ENCODE peak calls at places on chromosomes 2 and 18, in five cellular contexts. I is fibroblast of the aortic adventitia, U is PC-9, D is body of pancreas, R is AG10803. Z is an unnamed sample.

GRCh38 chr2:224284134-224284946 is 117.6 kb downstream of the FAM124B start:
- DNase-seq in D (peak), U (peak), R (peak), I (peak), Z (no peak)

GRCh38 chr2:15677141-15677911 is 85.7 kb downstream of the DDX1 start:
- DNase-seq in D (no peak), U (no peak), R (no peak), I (no peak), Z (no peak)

GRCh38 chr2:131092409-131093065 is 723 bp downstream of the FAM168B start:
- DNase-seq in I (no peak), D (no peak), R (no peak), U (peak), Z (no peak)

GRCh38 chr2:216405588-216405987 is 6.7 kb upstream of the SMARCAL1 start:
- DNase-seq in U (no peak), D (no peak), I (no peak), R (no peak), Z (no peak)

GRCh38 chr2:46082531-46083485 is 214.4 kb upstream of the EPAS1 start:
- DNase-seq in U (no peak), R (peak), I (peak), D (no peak), Z (peak)

GRCh38 chr2:217291259-217291658 is 431.4 kb upstream of the TNP1 start:
- DNase-seq in U (peak), R (no peak), D (no peak), I (no peak), Z (no peak)

GRCh38 chr2:207885010-207885409 is 115.3 kb upstream of the FZD5 start:
- DNase-seq in U (no peak), I (no peak), D (no peak), R (no peak), Z (no peak)

GRCh38 chr2:234611209-234611608 is 114.3 kb upstream of the ARL4C start:
- DNase-seq in I (no peak), U (no peak), R (no peak), D (no peak), Z (no peak)

GRCh38 chr2:122748552-122749011 is 993.1 kb downstream of the TSN start:
- DNase-seq in R (peak), I (no peak), U (peak), D (no peak), Z (peak)

GRCh38 chr2:75021672-75022071 is 63.2 kb downstream of the POLE4 start:
- DNase-seq in R (peak), I (peak), D (no peak), U (no peak), Z (peak)

GRCh38 chr2:156192468-156192867 is 140.1 kb downstream of the NR4A2 start:
- DNase-seq in D (no peak), U (no peak), R (no peak), I (peak), Z (no peak)
- TF ChIP-seq CTCF in D (peak), U (peak), R (peak), I (no peak), Z (no peak)

GRCh38 chr2:173282795-173283545 is 71.7 kb upstream of the CDCA7 start:
- DNase-seq in I (no peak), U (no peak), R (no peak), D (no peak), Z (no peak)

GRCh38 chr2:173280853-173281252 is 73.8 kb upstream of the CDCA7 start:
- DNase-seq in R (no peak), D (no peak), U (no peak), I (no peak), Z (no peak)

GRCh38 chr2:173279528-173279868 is 75.2 kb upstream of the CDCA7 start:
- DNase-seq in I (no peak), U (no peak), R (no peak), D (no peak), Z (no peak)

DNA sequence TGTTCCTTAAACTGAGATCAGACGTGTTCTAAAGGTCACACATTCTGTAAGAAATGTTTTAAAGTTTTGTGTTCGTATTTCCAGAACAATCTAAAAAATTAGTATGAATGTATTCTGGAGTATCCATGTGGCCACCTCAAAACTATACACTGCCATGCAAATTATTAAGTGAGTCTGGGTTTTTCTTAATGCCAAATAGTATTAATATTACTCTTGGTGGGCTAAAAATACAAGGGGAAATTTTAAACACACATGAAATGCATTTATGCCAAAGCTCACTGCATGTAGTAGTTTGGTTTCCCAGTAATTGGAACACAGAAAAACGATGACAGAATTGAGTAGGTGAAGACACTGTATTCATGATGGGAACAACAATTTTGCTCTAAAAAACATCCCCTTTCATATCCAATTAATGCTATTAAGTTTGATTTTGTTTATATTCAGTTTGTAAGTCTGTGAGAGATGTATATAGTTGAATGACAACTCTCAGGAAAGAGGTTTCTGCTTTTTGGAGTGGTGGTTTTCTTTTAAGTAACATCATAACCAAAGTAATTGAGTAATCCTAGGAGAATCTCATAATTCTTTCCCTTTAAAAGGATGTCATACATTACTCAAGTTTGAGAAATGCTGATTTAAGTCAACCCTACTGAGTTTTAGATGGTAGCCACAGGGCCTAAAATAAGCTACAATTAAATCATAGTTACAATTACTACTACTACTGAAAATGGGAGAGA is 75.7 kb upstream of the CDCA7 start:
- DNase-seq in U (no peak), R (no peak), I (no peak), D (no peak), Z (no peak)
- H3K4me3 ChIP-seq in U (no peak), R (no peak), I (no peak), D (no peak), Z (no peak)

GRCh38 chr18:46573156-46573555 is 83.9 kb downstream of the LOXHD1 start:
- DNase-seq in I (no peak), U (no peak), R (no peak), D (no peak), Z (no peak)
- TF ChIP-seq CTCF in I (no peak), U (no peak), R (no peak), D (no peak), Z (no peak)

DNA sequence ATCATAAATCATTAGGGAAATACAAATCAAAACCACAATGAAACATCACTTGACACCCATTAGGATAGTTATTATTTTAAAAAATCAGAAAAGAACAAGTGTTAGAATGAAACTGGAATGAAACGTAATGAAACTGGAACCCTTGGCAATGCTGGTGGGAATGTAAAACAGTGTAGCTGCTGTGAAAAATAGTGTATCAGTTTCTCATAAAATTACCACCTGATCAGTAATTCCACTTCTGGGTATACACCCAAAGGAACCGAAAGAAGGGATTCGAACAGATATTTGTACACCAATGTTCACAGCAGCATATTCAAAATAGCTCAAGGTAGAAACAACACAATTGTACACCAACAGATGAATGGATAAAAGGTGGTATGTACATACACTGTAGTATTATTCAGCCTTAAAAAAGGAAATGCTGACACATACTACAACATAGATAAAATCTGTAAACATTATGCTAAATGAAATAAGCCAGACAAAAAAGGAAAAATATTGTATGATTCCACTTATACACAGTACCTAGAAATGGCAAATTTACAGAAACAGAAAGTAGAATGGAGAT is 27.0 kb downstream of the ROCK1 start:
- DNase-seq in U (no peak), I (no peak), R (no peak), D (no peak), Z (no peak)
- H3K4me3 ChIP-seq in U (no peak), I (no peak), R (no peak), D (no peak), Z (no peak)

GRCh38 chr2:96739633-96740428 is at the start of gene LMAN2L:
- DNase-seq in U (peak), I (peak), R (peak), D (peak), Z (peak)
- TF ChIP-seq CTCF in U (no peak), I (no peak), R (no peak), D (peak), Z (no peak)

GRCh38 chr2:200585340-200585729 is 479 bp upstream of the AOX1 start:
- DNase-seq in R (no peak), I (no peak), D (no peak), U (no peak), Z (no peak)

GRCh38 chr2:200588076-200588678 is 2.4 kb downstream of the AOX1 start:
- DNase-seq in D (peak), I (no peak), R (no peak), U (no peak), Z (no peak)

GRCh38 chr2:200585730-200586643 is at the start of gene AOX1:
- DNase-seq in R (peak), U (no peak), I (peak), D (peak), Z (no peak)

GRCh38 chr2:200586644-200586975 is 796 bp downstream of the AOX1 start:
- DNase-seq in I (no peak), D (no peak), U (no peak), R (no peak), Z (no peak)

DNA sequence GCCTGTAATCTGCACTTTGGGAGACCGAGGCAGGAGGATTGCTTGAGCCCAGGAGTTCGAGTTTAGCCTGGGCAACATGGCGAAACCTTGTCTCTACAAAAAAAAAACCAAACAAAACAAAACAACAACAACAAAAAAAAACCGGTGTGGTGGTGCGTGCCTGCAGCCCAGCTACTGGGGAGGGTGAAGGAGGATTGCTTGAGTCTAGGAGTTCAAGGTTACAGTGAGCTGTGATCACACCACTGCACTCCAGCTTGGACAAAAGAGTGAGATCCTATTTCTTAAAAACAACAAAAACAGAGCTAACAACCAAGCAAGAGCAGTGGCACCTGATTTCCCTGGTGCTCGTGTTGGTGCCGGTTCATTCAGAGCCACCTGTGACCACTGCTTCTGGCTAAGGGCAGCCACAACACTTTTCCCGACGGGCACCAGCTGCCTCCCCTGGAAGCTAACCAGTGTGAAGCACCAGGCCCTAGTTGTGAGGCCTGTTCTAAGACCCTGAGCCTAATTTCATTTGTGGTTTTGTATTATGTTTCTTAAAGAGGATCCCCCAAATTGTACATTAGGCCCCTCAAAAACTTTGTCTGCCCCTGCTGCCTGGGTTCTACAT is 1.3 kb downstream of the AOX1 start:
- DNase-seq in D (peak), I (no peak), U (no peak), R (no peak), Z (no peak)
- H3K4me3 ChIP-seq in D (peak), I (no peak), U (no peak), R (peak), Z (no peak)

GRCh38 chr2:158378926-158379325 is 77.6 kb downstream of the CCDC148 start:
- DNase-seq in I (no peak), U (no peak), D (no peak), R (peak), Z (no peak)

GRCh38 chr2:158380786-158381185 is 75.8 kb downstream of the CCDC148 start:
- DNase-seq in U (no peak), D (no peak), I (peak), R (peak), Z (no peak)

GRCh38 chr2:158385646-158386045 is 70.9 kb downstream of the CCDC148 start:
- DNase-seq in I (no peak), R (no peak), D (no peak), U (no peak), Z (no peak)

GRCh38 chr2:158381978-158382377 is 74.6 kb downstream of the CCDC148 start:
- DNase-seq in I (no peak), U (no peak), D (no peak), R (no peak), Z (no peak)

GRCh38 chr2:158381205-158381604 is 75.3 kb downstream of the CCDC148 start:
- DNase-seq in U (no peak), D (no peak), I (no peak), R (no peak), Z (no peak)
- TF ChIP-seq CTCF in U (no peak), D (no peak), I (peak), R (no peak), Z (no peak)

GRCh38 chr2:196365132-196365531 is 193.8 kb upstream of the STK17B start:
- DNase-seq in I (no peak), D (no peak), R (no peak), U (no peak), Z (no peak)

GRCh38 chr2:196362973-196363549 is 191.7 kb upstream of the STK17B start:
- DNase-seq in U (no peak), I (no peak), R (no peak), D (no peak), Z (no peak)

GRCh38 chr2:196356332-196356731 is 185.0 kb upstream of the STK17B start:
- DNase-seq in U (no peak), R (no peak), D (no peak), I (no peak), Z (no peak)

GRCh38 chr2:196365923-196366322 is 194.5 kb upstream of the STK17B start:
- DNase-seq in D (no peak), I (peak), U (no peak), R (no peak), Z (no peak)

DNA sequence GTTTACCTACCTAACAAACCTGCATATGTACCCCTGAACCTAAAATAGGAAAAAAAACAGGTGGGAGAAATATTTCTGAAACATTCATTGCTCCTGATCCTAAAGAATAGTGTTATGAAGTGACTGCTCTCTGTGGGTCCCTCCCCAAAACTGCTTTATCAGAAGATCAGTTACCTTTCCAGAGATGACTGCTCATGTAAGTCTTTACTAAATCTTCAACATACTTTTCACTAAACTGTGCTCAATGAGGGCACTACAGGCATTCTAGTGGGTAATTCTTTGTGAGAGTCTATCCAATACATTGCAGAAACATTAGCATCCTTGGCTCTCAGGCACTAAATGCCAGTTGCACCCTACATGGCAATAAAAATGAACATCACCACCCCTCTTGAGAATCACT is 189.3 kb upstream of the STK17B start:
- DNase-seq in I (no peak), U (no peak), D (no peak), R (no peak), Z (no peak)
- H3K4me3 ChIP-seq in I (no peak), U (no peak), D (no peak), R (no peak), Z (no peak)

GRCh38 chr2:609520-610280 is 67.5 kb downstream of the TMEM18 start:
- DNase-seq in D (no peak), I (no peak), R (no peak), U (no peak), Z (no peak)

GRCh38 chr2:607172-607571 is 70.0 kb downstream of the TMEM18 start:
- DNase-seq in I (no peak), D (no peak), U (no peak), R (no peak), Z (no peak)

GRCh38 chr2:607709-608108 is 69.5 kb downstream of the TMEM18 start:
- DNase-seq in R (no peak), D (no peak), U (no peak), I (no peak), Z (no peak)

GRCh38 chr2:608711-609110 is 68.5 kb downstream of the TMEM18 start:
- DNase-seq in I (no peak), U (no peak), D (no peak), R (no peak), Z (no peak)

GRCh38 chr2:608297-608696 is 68.9 kb downstream of the TMEM18 start:
- DNase-seq in I (no peak), R (no peak), U (no peak), D (no peak), Z (no peak)
- TF ChIP-seq CTCF in I (no peak), R (no peak), U (no peak), D (no peak), Z (no peak)

Z was measured in AG04449.